ENCODE peak calls at places on chromosomes 16 and 17, in ten cellular contexts. U is left lung, A is body of pancreas, B is heart right ventricle, W is Peyer's patch, Z is PC-3, S is A549, Q is left ventricle myocardium inferior, G is adrenal gland, Y is neural progenitor cell. M is an unnamed sample.

GRCh38 chr16:48126801-48127644 is 28.8 kb downstream of the ABCC12 start:
- DNase-seq in U (peak; percentile 81), W (no peak), S (peak; percentile 97), Z (peak; percentile 92), B (no peak), Q (no peak), A (peak; percentile 66), G (peak; percentile 23), Y (no peak), M (no peak)

GRCh38 chr17:2475056-2475455 is 36.6 kb downstream of the METTL16 start:
- DNase-seq in S (no peak), W (no peak), B (no peak), Y (no peak), Q (no peak), A (no peak), Z (no peak), G (no peak), U (no peak), M (no peak)

GRCh38 chr17:83195330-83196087 is 116.1 kb downstream of the METRNL start:
- DNase-seq in Z (no peak), Y (no peak), A (no peak), G (no peak), U (peak; percentile 32), S (no peak), B (no peak), W (peak; percentile 10), Q (peak; percentile 60), M (peak; percentile 3)

GRCh38 chr16:66250686-66251405 is 115.6 kb upstream of the CDH5 start:
- DNase-seq in Q (peak; percentile 84), G (peak; percentile 22), W (peak; percentile 16), B (peak; percentile 61), S (no peak), Z (peak; percentile 14), Y (no peak), A (peak; percentile 28), U (no peak), M (no peak)

GRCh38 chr17:1362065-1362848 is 37.8 kb downstream of the YWHAE start:
- DNase-seq in W (no peak), Q (no peak), S (no peak), Y (no peak), A (no peak), U (no peak), Z (no peak), B (no peak), G (no peak), M (no peak)

GRCh38 chr16:87724490-87725291 is 41.1 kb downstream of the KLHDC4 start:
- DNase-seq in B (no peak), G (no peak), Y (no peak), W (peak; percentile 50), Z (no peak), A (no peak), S (no peak), U (no peak), Q (no peak), M (no peak)

GRCh38 chr16:73840710-73841109 is 455.9 kb upstream of the PSMD7 start:
- DNase-seq in Q (no peak), W (no peak), A (no peak), Y (no peak), Z (no peak), B (peak; percentile 11), S (no peak), U (no peak), G (no peak), M (no peak)

GRCh38 chr17:73071387-73071999 is 21.0 kb downstream of the SLC39A11 start:
- DNase-seq in Z (no peak), B (no peak), G (no peak), Y (no peak), U (no peak), Q (no peak), S (no peak), A (no peak), W (no peak), M (no peak)

GRCh38 chr16:22888791-22889190 is 74.8 kb downstream of the HS3ST2 start:
- DNase-seq in A (no peak), G (no peak), W (no peak), Q (no peak), Z (peak; percentile 24), Y (peak; percentile 38), B (no peak), S (no peak), U (no peak), M (no peak)

GRCh38 chr16:56989988-56990387 is 631 bp downstream of the NLRC5 start:
- DNase-seq in Z (no peak), B (no peak), G (no peak), U (no peak), W (no peak), S (no peak), A (no peak), Y (no peak), Q (no peak), M (no peak)

GRCh38 chr17:10735251-10735650 is 5.4 kb upstream of the TMEM220 start:
- DNase-seq in U (no peak), Y (no peak), W (no peak), A (no peak), Q (no peak), G (no peak), S (no peak), Z (no peak), B (no peak), M (no peak)

GRCh38 chr17:37406635-37407455 is at the start of the genes ACACA and TADA2A:
- DNase-seq in G (peak; percentile 83), S (peak; percentile 89), U (peak; percentile 82), Y (peak; percentile 94), B (peak; percentile 72), W (peak; percentile 74), Z (peak; percentile 76), Q (peak; percentile 82), A (peak; percentile 83), M (peak; percentile 88)
- TF ChIP-seq CTCF in G (peak; percentile 40), S (no peak), U (peak; percentile 21), Y (no peak), B (no peak), W (peak; percentile 45), Z (no peak), Q (peak; percentile 32), A (peak; percentile 47), M (no peak)

GRCh38 chr17:42613699-42614295 is 4.3 kb downstream of the TUBG1 start:
- DNase-seq in A (no peak), Z (no peak), G (no peak), Y (no peak), W (no peak), B (no peak), Q (no peak), U (no peak), S (no peak), M (no peak)

GRCh38 chr17:42623732-42624596 is 14.5 kb downstream of the TUBG1 start:
- DNase-seq in A (peak; percentile 94), Z (peak; percentile 91), B (no peak), Y (no peak), G (peak; percentile 87), W (no peak), U (no peak), Q (no peak), S (peak; percentile 80), M (no peak)

GRCh38 chr17:42618442-42619150 is 9.1 kb downstream of the TUBG1 start:
- DNase-seq in Z (peak; percentile 49), G (peak; percentile 68), W (peak; percentile 37), Y (peak; percentile 70), U (peak; percentile 49), B (peak; percentile 70), Q (peak; percentile 60), A (peak; percentile 94), S (peak; percentile 65), M (peak; percentile 61)

GRCh38 chr17:42612013-42612412 is 2.5 kb downstream of the TUBG1 start:
- DNase-seq in A (no peak), B (no peak), G (no peak), W (no peak), U (no peak), S (no peak), Z (no peak), Y (no peak), Q (no peak), M (no peak)

GRCh38 chr17:42617956-42618431 is 8.5 kb downstream of the TUBG1 start:
- DNase-seq in A (peak; percentile 48), B (no peak), Y (no peak), Z (no peak), G (no peak), W (no peak), U (no peak), Q (no peak), S (no peak), M (peak; percentile 56)
- H3K4me3 ChIP-seq in A (no peak overlapping the region), B (no peak overlapping the region), Y (no peak overlapping the region), Z (no peak overlapping the region), G (no peak overlapping the region), W (no peak overlapping the region), U (no peak overlapping the region), Q (peak overlapping the region; percentile 46), S (no peak overlapping the region), M (no peak overlapping the region)

DNA sequence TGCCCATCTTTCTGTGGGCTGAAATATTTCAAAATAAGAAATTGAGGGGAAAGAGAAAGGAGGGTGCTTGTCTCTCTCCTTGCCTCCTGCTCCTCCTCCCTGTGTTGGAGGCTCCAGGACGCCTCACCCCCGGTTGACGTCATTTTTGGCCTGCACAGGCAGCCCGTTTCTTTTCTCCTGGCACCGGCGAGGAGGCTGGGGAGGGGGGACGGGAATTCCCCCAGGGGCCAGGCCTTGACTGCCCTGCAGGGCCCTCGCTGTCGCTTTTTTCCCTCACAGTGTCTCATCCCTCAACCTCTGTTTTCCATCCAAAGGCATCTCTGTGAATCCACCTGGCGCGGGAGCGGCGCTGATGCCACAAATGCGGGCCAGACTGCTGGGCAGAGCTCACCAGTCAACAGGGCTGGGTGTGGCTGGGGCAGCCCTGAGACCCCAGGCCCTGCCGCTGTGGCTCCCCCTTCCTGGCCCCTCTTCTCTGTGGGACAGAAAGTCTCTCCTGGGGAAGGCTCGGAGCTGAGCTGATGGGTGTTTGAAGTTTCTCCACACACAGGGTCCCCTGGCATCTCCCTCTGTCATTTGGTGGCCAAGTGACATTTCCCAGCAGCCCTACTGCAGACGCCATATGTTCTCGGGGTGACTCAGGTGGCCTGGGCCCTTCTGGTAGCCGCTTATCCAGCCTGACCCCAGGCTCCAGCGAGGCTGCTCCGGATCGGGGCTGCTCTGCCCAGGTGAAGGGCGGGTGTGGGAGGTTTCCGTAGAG is 16.0 kb downstream of the CENPX start:
- DNase-seq in A (no peak), W (no peak), Q (no peak), G (peak; percentile 76), Z (no peak), U (no peak), Y (no peak), B (peak; percentile 50), S (no peak), M (peak; percentile 73)
- H3K4me1 ChIP-seq in A (no peaks in the 10 kb centered on the region), W (no peaks in the 10 kb centered on the region), Q (peaks cover 61% of the 10 kb centered on the region), G (peaks cover 4% of the 10 kb centered on the region), Z (peaks cover 21% of the 10 kb centered on the region), U (no peaks in the 10 kb centered on the region), Y (no peaks in the 10 kb centered on the region), B (peaks cover 56% of the 10 kb centered on the region), S (peaks cover 53% of the 10 kb centered on the region), M (peaks cover 23% of the 10 kb centered on the region)

DNA sequence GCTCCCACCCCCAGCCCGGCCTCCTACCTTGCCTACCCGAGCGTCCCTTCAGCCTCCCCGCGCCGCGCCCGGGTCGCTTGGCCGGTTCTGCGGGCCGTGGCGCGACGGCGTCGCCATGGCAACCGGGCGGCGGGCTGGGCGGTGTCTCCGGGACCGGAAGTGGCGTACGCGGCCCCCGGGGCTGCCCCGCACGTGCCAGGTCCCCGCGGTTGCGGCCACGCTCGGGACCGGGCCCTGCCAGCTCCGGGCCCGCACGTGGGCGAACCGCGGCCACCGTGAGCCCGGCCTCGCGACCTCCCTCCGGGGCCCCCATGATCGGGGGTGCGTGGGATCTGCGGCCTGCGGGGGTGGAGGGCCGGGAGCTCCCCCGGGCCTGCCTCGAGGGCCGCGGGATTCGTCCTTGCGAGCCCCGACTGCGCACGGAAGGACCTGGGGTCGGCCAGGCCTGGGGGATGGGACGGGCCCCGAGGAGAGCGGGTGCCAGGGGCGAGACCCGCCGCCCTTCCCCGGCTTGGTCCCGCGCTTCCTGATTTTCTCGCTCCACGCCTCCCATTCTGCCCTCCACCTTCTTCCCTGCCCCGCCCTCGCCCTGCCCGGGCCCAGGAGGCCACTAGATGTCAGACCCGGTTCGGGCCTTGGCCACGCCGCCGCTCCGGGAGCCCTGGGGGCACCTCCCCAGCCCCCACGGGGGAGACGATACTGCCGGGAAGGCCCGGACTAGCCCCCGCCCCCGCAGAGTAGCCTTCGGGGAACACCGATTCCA is at the start of gene CYB561:
- DNase-seq in S (peak; percentile 81), A (peak; percentile 87), Z (peak; percentile 90), Q (peak; percentile 75), Y (peak; percentile 82), U (peak; percentile 84), G (peak; percentile 73), B (peak; percentile 59), W (peak; percentile 65), M (no peak)
- TF ChIP-seq CTCF in S (no peak), A (peak; percentile 25), Z (peak; percentile 52), Q (peak; percentile 25), Y (no peak), U (no peak), G (no peak), B (no peak), W (peak; percentile 41), M (peak; percentile 8)